ENCODE peak calls at places on chromosomes 6 and 20, in eight cellular contexts. N is lower leg skin, R is HepG2, K is fibroblast of mammary gland, V is AG10803, B is kidney epithelial cell, W is fibroblast of pulmonary artery, O is tibial artery. D is an unnamed sample.

GRCh38 chr6:56906752-56907151 is 48.2 kb upstream of the BEND6 start:
- DNase-seq in K (peak; percentile 53), O (no peak), R (no peak), W (no peak), V (peak; percentile 54), B (no peak), N (no peak), D (no peak)

GRCh38 chr6:70166088-70166958 is 136.6 kb downstream of the COL9A1 start:
- DNase-seq in B (no peak), K (peak; percentile 38), V (peak; percentile 30), O (peak; percentile 25), W (peak; percentile 46), N (no peak), R (peak; percentile 8), D (no peak)

GRCh38 chr6:5151955-5152401 is 66.8 kb downstream of the PPP1R3G start:
- DNase-seq in O (no peak), R (no peak), W (peak; percentile 63), N (no peak), V (peak; percentile 87), K (peak; percentile 91), B (peak; percentile 12), D (no peak)

GRCh38 chr20:12482661-12483060 is 526.1 kb upstream of the SPTLC3 start:
- DNase-seq in B (no peak), N (no peak), R (no peak), V (no peak), O (no peak), W (no peak), K (peak; percentile 2), D (no peak)

GRCh38 chr20:431012-431904 is 23.2 kb downstream of the RBCK1 start:
- DNase-seq in R (peak; percentile 93), W (peak; percentile 70), V (peak; percentile 68), O (peak; percentile 40), N (no peak), B (peak; percentile 56), K (peak; percentile 64), D (no peak)

GRCh38 chr6:5998236-5998635 is 8.5 kb downstream of the NRN1 start:
- DNase-seq in N (no peak), R (no peak), K (peak; percentile 34), B (no peak), O (no peak), V (no peak), W (no peak), D (no peak)

GRCh38 chr20:63027425-63028389 is 20.9 kb upstream of the BHLHE23 start:
- DNase-seq in N (no peak), W (no peak), B (no peak), O (no peak), K (no peak), V (no peak), R (no peak), D (peak; percentile 32)

GRCh38 chr6:1657116-1657776 is 47.5 kb downstream of the FOXC1 start:
- DNase-seq in V (no peak), N (no peak), W (no peak), R (no peak), K (no peak), O (no peak), B (no peak), D (no peak)

GRCh38 chr6:49151957-49152356 is 311.1 kb downstream of the MMUT start:
- DNase-seq in V (no peak), K (no peak), W (no peak), R (no peak), N (no peak), O (no peak), B (no peak), D (no peak)

GRCh38 chr20:24953621-24954133 is 4.6 kb downstream of the CST7 start:
- DNase-seq in K (no peak), O (no peak), V (no peak), B (no peak), N (no peak), W (no peak), R (no peak), D (no peak)

GRCh38 chr6:132937466-132937906 is 123.1 kb downstream of the RPS12 start:
- DNase-seq in W (peak; percentile 45), K (peak; percentile 51), O (no peak), B (peak; percentile 41), R (peak; percentile 62), N (no peak), V (peak; percentile 16), D (no peak)

GRCh38 chr20:8219403-8219802 is 87.3 kb downstream of the PLCB1 start:
- DNase-seq in O (no peak), B (no peak), R (no peak), W (no peak), K (no peak), N (no peak), V (no peak), D (no peak)

GRCh38 chr6:17470209-17470952 is 77.0 kb downstream of the CAP2 start:
- DNase-seq in V (peak; percentile 45), R (no peak), W (peak; percentile 55), B (no peak), K (peak; percentile 30), N (no peak), O (peak; percentile 26), D (no peak)

GRCh38 chr20:19723834-19724430 is 34.1 kb upstream of the RIN2 start:
- DNase-seq in B (no peak), N (no peak), W (no peak), K (no peak), R (no peak), V (no peak), O (no peak), D (no peak)

GRCh38 chr6:3808759-3809514 is 40.2 kb upstream of the FAM50B start:
- DNase-seq in V (peak; percentile 96), W (peak; percentile 84), N (peak; percentile 55), R (peak; percentile 50), K (peak; percentile 90), O (peak; percentile 80), B (peak; percentile 84), D (no peak)

GRCh38 chr6:152948150-152948768 is 34.6 kb downstream of the FBXO5 start:
- DNase-seq in B (no peak), R (peak; percentile 54), O (no peak), K (peak; percentile 64), V (peak; percentile 48), N (no peak), W (peak; percentile 69), D (no peak)

GRCh38 chr20:39283464-39283863 is 321.3 kb downstream of the DHX35 start:
- DNase-seq in R (no peak), V (no peak), N (no peak), B (no peak), W (no peak), O (no peak), K (no peak), D (no peak)

GRCh38 chr20:39277185-39277584 is 315.0 kb downstream of the DHX35 start:
- DNase-seq in O (no peak), K (no peak), R (no peak), B (no peak), W (no peak), N (no peak), V (no peak), D (no peak)

GRCh38 chr20:39282619-39283092 is 320.5 kb downstream of the DHX35 start:
- DNase-seq in N (peak; percentile 46), V (no peak), B (no peak), W (no peak), K (no peak), R (no peak), O (no peak), D (no peak)

DNA sequence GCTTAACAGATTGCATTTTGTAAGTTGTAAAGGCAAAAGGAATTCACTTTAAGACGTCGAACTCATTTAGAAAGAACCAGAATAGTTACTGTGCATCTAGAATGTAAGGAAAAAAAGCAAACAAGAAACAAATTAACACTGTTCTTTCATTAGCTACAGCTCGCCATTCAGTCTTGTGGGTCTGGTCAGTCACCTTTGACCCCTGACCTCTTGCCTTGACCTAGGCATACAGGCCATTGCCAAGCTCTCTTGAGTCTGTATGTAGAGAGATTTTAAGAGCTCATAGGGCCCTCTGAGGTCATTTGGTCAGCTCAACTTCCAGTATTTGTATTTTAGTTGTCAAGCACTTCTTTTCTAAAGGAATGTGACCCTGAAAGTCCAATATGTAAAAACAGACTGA is 318.7 kb downstream of the DHX35 start:
- DNase-seq in B (no peak), N (no peak), R (no peak), O (no peak), V (no peak), W (no peak), K (no peak), D (no peak)
- TF ChIP-seq CTCF in B (no peak), N (no peak), R (no peak), O (no peak), V (no peak), W (no peak), K (no peak), D (no peak)

GRCh38 chr20:50112512-50113419 is at the start of gene UBE2V1:
- DNase-seq in K (peak; percentile 77), O (peak; percentile 91), V (peak; percentile 86), R (peak; percentile 84), N (peak; percentile 88), W (peak; percentile 86), B (peak; percentile 35), D (peak; percentile 95)
- TF ChIP-seq CTCF in K (peak; percentile 33), O (no peak), V (peak; percentile 47), R (peak; percentile 55), N (no peak), W (peak; percentile 38), B (peak; percentile 58), D (peak; percentile 28)

GRCh38 chr20:33415948-33416347 is 14.6 kb upstream of the CDK5RAP1 start:
- DNase-seq in O (peak; percentile 64), R (peak; percentile 56), B (no peak), N (no peak), W (peak; percentile 54), K (peak; percentile 55), V (peak; percentile 47), D (no peak)
- TF ChIP-seq CTCF in O (peak; percentile 68), R (peak; percentile 74), B (peak; percentile 54), N (no peak), W (peak; percentile 51), K (peak; percentile 53), V (peak; percentile 61), D (peak; percentile 15)

GRCh38 chr20:3494218-3494617 is 23.4 kb downstream of the ATRN start:
- DNase-seq in V (no peak), R (no peak), O (no peak), K (no peak), W (no peak), B (no peak), N (no peak), D (no peak)
- TF ChIP-seq CTCF in V (no peak), R (peak; percentile 27), O (no peak), K (no peak), W (no peak), B (no peak), N (no peak), D (no peak)

GRCh38 chr6:131597448-131597847 is 24.4 kb downstream of the ARG1 start:
- DNase-seq in R (peak; percentile 30), K (peak; percentile 5), B (no peak), W (peak; percentile 5), V (no peak), O (no peak), N (no peak), D (no peak)
- TF ChIP-seq CTCF in R (peak; percentile 69), K (peak; percentile 24), B (peak; percentile 31), W (peak; percentile 37), V (peak; percentile 41), O (no peak), N (no peak), D (no peak)